ENCODE peak calls at places on chromosomes 6 and 20, in eight cellular contexts. O is GM03348, C is GM06990, E is glutamatergic neuron, X is HFFc6, V is Ammon's horn, T is esophagus muscularis mucosa, D is fibroblast of lung. S is an unnamed sample.
A peak's percentile ranks its signal among the peaks of the same experiment; 100 is the strongest.

GRCh38 chr6:3433005-3433404 is 23.8 kb downstream of the SLC22A23 start:
- DNase-seq in D (no peak), E (no peak), O (no peak), X (no peak), V (no peak), C (no peak), T (no peak), S (no peak)

GRCh38 chr6:14354919-14355572 is 237.5 kb downstream of the CD83 start:
- DNase-seq in O (peak; percentile 57), X (peak; percentile 75), T (no peak), E (no peak), C (no peak), D (peak; percentile 87), V (peak; percentile 23), S (peak; percentile 59)

GRCh38 chr6:31352497-31353368 is 4.2 kb downstream of the HLA-B start:
- DNase-seq in C (peak; percentile 18), O (no peak), X (no peak), E (no peak), D (no peak), V (no peak), T (peak; percentile 19), S (no peak)

GRCh38 chr6:45045253-45045601 is 282.9 kb upstream of the RUNX2 start:
- DNase-seq in X (no peak), E (no peak), O (no peak), T (no peak), D (no peak), V (no peak), C (no peak), S (no peak)

GRCh38 chr6:156585859-156586258 is 191.3 kb upstream of the ARID1B start:
- DNase-seq in E (no peak), T (peak; percentile 66), O (no peak), C (no peak), X (no peak), D (peak; percentile 29), V (no peak), S (no peak)

GRCh38 chr6:23446394-23447001 is 679.5 kb upstream of the NRSN1 start:
- DNase-seq in V (peak; percentile 81), X (no peak), O (peak; percentile 64), C (no peak), D (peak; percentile 78), E (no peak), T (no peak), S (peak; percentile 32)

GRCh38 chr6:5541751-5542432 is 280.6 kb downstream of the FARS2 start:
- DNase-seq in X (no peak), D (no peak), E (no peak), V (no peak), O (no peak), C (no peak), T (no peak), S (no peak)

GRCh38 chr6:131643262-131643631 is 6.1 kb downstream of the ENPP3 start:
- DNase-seq in E (no peak), T (no peak), D (no peak), V (peak; percentile 63), O (no peak), X (no peak), C (no peak), S (no peak)

GRCh38 chr20:50360921-50361320 is 149.3 kb upstream of the PTPN1 start:
- DNase-seq in O (no peak), X (no peak), V (no peak), E (no peak), D (no peak), C (no peak), T (no peak), S (no peak)

GRCh38 chr20:60108397-60108796 is 150.2 kb downstream of the CDH26 start:
- DNase-seq in V (no peak), C (no peak), T (no peak), O (no peak), E (no peak), D (peak; percentile 26), X (peak; percentile 15), S (peak; percentile 72)

GRCh38 chr6:170205534-170206316 is 85.2 kb downstream of the DLL1 start:
- DNase-seq in T (peak; percentile 72), E (no peak), D (no peak), C (no peak), O (no peak), X (no peak), V (no peak), S (no peak)

GRCh38 chr20:38152175-38153010 is 12.7 kb downstream of the TGM2 start:
- DNase-seq in O (no peak), C (peak; percentile 55), T (peak; percentile 94), E (peak; percentile 47), X (no peak), V (no peak), D (peak; percentile 80), S (no peak)

GRCh38 chr20:45303586-45304463 is 2.8 kb upstream of the RBPJL start:
- DNase-seq in X (no peak), E (no peak), D (no peak), T (no peak), V (no peak), O (no peak), C (no peak), S (no peak)

GRCh38 chr6:130885392-130886192 is 58.4 kb downstream of the SMLR1 start:
- DNase-seq in D (peak; percentile 87), X (peak; percentile 66), V (peak; percentile 90), T (no peak), C (no peak), O (peak; percentile 75), E (peak; percentile 55), S (peak; percentile 40)

GRCh38 chr6:33787954-33788693 is 806 bp downstream of the LEMD2 start:
- DNase-seq in C (peak; percentile 79), V (peak; percentile 78), O (peak; percentile 90), X (peak; percentile 74), E (peak; percentile 65), D (peak; percentile 83), T (peak; percentile 93), S (no peak)

GRCh38 chr20:24199493-24199892 is 210.9 kb upstream of the GGTLC1 start:
- DNase-seq in T (no peak), E (no peak), O (no peak), C (no peak), X (no peak), D (no peak), V (no peak), S (no peak)

GRCh38 chr20:45358282-45359068 is 4.5 kb upstream of the SYS1 start:
- DNase-seq in C (no peak), O (peak; percentile 71), E (no peak), V (peak; percentile 72), X (peak; percentile 62), T (peak; percentile 98), D (peak; percentile 74), S (no peak)

GRCh38 chr6:94260755-94261154 is 841.4 kb upstream of the EPHA7 start:
- DNase-seq in E (no peak), T (no peak), X (no peak), O (no peak), D (no peak), C (no peak), V (no peak), S (no peak)

GRCh38 chr6:79512014-79512413 is 25.2 kb downstream of the LCA5 start:
- DNase-seq in C (no peak), V (no peak), O (no peak), E (no peak), T (no peak), X (no peak), D (no peak), S (no peak)

GRCh38 chr6:31952140-31952805 is 6.4 kb downstream of the CFB start:
- DNase-seq in T (no peak), E (peak; percentile 83), D (peak; percentile 71), O (peak; percentile 84), X (peak; percentile 53), V (peak; percentile 66), C (no peak), S (no peak)

GRCh38 chr20:48283470-48284110 is 498.3 kb upstream of the SULF2 start:
- DNase-seq in O (peak; percentile 89), X (peak; percentile 41), V (peak; percentile 93), E (no peak), T (no peak), D (peak; percentile 94), C (no peak), S (peak; percentile 59)

GRCh38 chr6:91340998-91341397 is 754.1 kb upstream of the MAP3K7 start:
- DNase-seq in X (no peak), E (no peak), V (no peak), T (no peak), O (no peak), C (no peak), D (no peak), S (no peak)

GRCh38 chr20:10798811-10799210 is 125.0 kb upstream of the JAG1 start:
- DNase-seq in X (no peak), O (no peak), T (no peak), E (no peak), D (peak; percentile 10), V (no peak), C (no peak), S (peak; percentile 73)

GRCh38 chr6:654136-654535 is 2.8 kb downstream of the HUS1B start:
- DNase-seq in T (no peak), V (no peak), E (no peak), D (no peak), C (no peak), O (no peak), X (no peak), S (no peak)

GRCh38 chr20:38685853-38686473 is 38.3 kb upstream of the SLC32A1 start:
- DNase-seq in C (no peak), O (peak; percentile 66), X (peak; percentile 12), T (no peak), D (peak; percentile 43), V (peak; percentile 20), E (no peak), S (no peak)